ENCODE peak calls at places on chromosome 14, in seven cellular contexts. Z is cardiac muscle cell, M is endothelial cell of umbilical vein, R is cardiac fibroblast, V is lower lobe of right lung, L is neural progenitor cell, A is AG04449. N is an unnamed sample.

GRCh38 chr14:92470215-92470614 is 43.4 kb upstream of the RIN3 start:
- DNase-seq in Z (no peak), R (no peak), V (no peak), M (no peak), L (no peak), A (peak), N (no peak)

GRCh38 chr14:100604126-100604501 is 16.9 kb upstream of the BEGAIN start:
- DNase-seq in A (no peak), V (no peak), L (no peak), M (no peak), R (no peak), Z (no peak), N (no peak)

GRCh38 chr14:105023791-105024480 is 3.1 kb upstream of the CDCA4 start:
- DNase-seq in R (peak), L (no peak), M (no peak), V (no peak), Z (no peak), A (no peak), N (no peak)

GRCh38 chr14:73612339-73613045 is at the start of gene ACOT6:
- DNase-seq in A (no peak), M (peak), V (peak), L (peak), Z (peak), R (peak), N (peak)

GRCh38 chr14:50964683-50965390 is 20.6 kb upstream of the PYGL start:
- DNase-seq in Z (no peak), M (peak), V (no peak), R (peak), L (no peak), A (peak), N (no peak)

GRCh38 chr14:92973265-92973797 is 50.4 kb downstream of the CHGA start:
- DNase-seq in Z (peak), M (peak), R (peak), V (peak), A (no peak), L (peak), N (peak)

GRCh38 chr14:104689620-104690265 is 325 bp downstream of the INF2 start:
- DNase-seq in R (no peak), L (no peak), V (no peak), M (no peak), A (no peak), Z (peak), N (no peak)

GRCh38 chr14:29175706-29176105 is 409.1 kb downstream of the FOXG1 start:
- DNase-seq in R (no peak), L (no peak), V (no peak), Z (no peak), A (no peak), M (no peak), N (no peak)

GRCh38 chr14:78997811-78998210 is 827.6 kb downstream of the NRXN3 start:
- DNase-seq in R (peak), L (no peak), M (peak), A (peak), Z (peak), V (no peak), N (no peak)

GRCh38 chr14:86852530-86852929 is 1140.5 kb downstream of the GALC start:
- DNase-seq in L (no peak), A (peak), R (peak), M (no peak), V (no peak), Z (no peak), N (no peak)

GRCh38 chr14:42965512-42965911 is 1358.8 kb downstream of the LRFN5 start:
- DNase-seq in V (no peak), R (no peak), M (no peak), Z (no peak), L (peak), A (no peak), N (no peak)

GRCh38 chr14:54275997-54276396 is 120.8 kb upstream of the CDKN3 start:
- DNase-seq in L (no peak), M (no peak), A (no peak), R (no peak), Z (no peak), V (no peak), N (no peak)

GRCh38 chr14:54025661-54026060 is 69.0 kb upstream of the BMP4 start:
- DNase-seq in V (no peak), A (no peak), M (peak), Z (no peak), L (no peak), R (peak), N (peak)

GRCh38 chr14:73191441-73191840 is 45.9 kb upstream of the PAPLN start:
- DNase-seq in Z (no peak), L (no peak), V (no peak), R (no peak), A (no peak), M (no peak), N (no peak)

GRCh38 chr14:30243805-30244204 is 315.2 kb upstream of the G2E3 start:
- DNase-seq in L (no peak), M (no peak), V (no peak), Z (no peak), A (peak), R (peak), N (no peak)

GRCh38 chr14:49484180-49484579 is 102.0 kb downstream of the RPS29 start:
- DNase-seq in M (no peak), R (no peak), Z (no peak), L (no peak), V (no peak), A (no peak), N (no peak)

GRCh38 chr14:68074765-68075381 is 255.3 kb downstream of the RAD51B start:
- DNase-seq in V (no peak), M (no peak), Z (no peak), A (no peak), L (no peak), R (peak), N (peak)

GRCh38 chr14:81234268-81234667 is 13.5 kb upstream of the GTF2A1 start:
- DNase-seq in L (no peak), M (no peak), V (no peak), Z (peak), R (peak), A (no peak), N (no peak)

GRCh38 chr14:95295600-95296376 is 23.9 kb downstream of the CLMN start:
- DNase-seq in A (no peak), M (no peak), Z (no peak), L (no peak), R (no peak), V (no peak), N (no peak)

GRCh38 chr14:95294320-95294719 is 25.4 kb downstream of the CLMN start:
- DNase-seq in L (no peak), R (no peak), A (no peak), Z (no peak), V (no peak), M (no peak), N (no peak)

GRCh38 chr14:95293474-95293873 is 26.2 kb downstream of the CLMN start:
- DNase-seq in Z (no peak), L (no peak), A (no peak), V (no peak), R (no peak), M (no peak), N (no peak)

GRCh38 chr14:95296595-95297365 is 22.9 kb downstream of the CLMN start:
- DNase-seq in Z (no peak), L (no peak), A (no peak), M (no peak), V (no peak), R (no peak), N (no peak)

DNA sequence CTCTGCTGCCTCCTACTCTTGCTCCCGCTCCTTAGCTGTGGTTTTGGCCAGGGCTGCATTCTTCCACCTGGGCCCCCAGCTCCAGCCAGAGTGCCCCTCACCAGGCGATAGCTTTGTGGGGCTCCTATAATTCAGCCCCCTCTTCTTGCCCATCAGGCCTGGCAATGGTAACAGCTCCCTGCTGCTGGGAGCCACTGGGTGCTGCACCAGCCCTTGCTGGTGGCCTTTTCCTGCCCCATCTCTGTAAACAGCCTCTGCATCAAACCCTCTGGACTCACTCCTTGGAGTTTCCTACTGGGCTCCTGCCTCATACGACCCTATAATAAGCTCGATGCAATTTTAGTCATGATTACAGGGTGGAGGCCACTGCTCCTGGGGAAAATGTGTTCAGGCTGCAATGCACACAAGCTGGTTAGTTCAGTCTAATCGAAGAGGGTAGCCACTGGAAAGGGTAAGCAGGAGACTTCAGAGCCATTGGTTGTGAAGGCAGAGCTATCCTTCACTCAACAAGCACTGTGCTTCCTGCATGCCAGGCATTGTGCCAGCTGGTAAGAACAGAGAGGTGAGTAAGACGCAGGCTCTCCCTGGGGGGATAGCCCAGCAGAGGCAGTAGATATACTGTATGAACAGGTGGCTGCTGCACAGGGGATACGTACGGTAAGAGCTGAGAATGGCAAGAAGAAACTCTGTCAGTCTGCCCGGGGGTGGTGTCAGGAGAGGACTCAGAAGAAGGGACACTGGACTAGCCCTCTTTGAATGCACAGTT is 24.7 kb downstream of the CLMN start:
- DNase-seq in V (no peak), R (peak), M (peak), A (no peak), Z (no peak), L (no peak), N (no peak)
- TF ChIP-seq CTCF in V (no peak), R (no peak), M (no peak), A (no peak), Z (no peak), L (no peak), N (no peak)

GRCh38 chr14:55869397-55870049 is 248.7 kb upstream of the PELI2 start:
- DNase-seq in M (peak), V (no peak), Z (no peak), L (no peak), R (no peak), A (no peak), N (no peak)

GRCh38 chr14:55867726-55868125 is 250.5 kb upstream of the PELI2 start:
- DNase-seq in V (no peak), M (peak), L (no peak), A (no peak), R (no peak), Z (no peak), N (no peak)

DNA sequence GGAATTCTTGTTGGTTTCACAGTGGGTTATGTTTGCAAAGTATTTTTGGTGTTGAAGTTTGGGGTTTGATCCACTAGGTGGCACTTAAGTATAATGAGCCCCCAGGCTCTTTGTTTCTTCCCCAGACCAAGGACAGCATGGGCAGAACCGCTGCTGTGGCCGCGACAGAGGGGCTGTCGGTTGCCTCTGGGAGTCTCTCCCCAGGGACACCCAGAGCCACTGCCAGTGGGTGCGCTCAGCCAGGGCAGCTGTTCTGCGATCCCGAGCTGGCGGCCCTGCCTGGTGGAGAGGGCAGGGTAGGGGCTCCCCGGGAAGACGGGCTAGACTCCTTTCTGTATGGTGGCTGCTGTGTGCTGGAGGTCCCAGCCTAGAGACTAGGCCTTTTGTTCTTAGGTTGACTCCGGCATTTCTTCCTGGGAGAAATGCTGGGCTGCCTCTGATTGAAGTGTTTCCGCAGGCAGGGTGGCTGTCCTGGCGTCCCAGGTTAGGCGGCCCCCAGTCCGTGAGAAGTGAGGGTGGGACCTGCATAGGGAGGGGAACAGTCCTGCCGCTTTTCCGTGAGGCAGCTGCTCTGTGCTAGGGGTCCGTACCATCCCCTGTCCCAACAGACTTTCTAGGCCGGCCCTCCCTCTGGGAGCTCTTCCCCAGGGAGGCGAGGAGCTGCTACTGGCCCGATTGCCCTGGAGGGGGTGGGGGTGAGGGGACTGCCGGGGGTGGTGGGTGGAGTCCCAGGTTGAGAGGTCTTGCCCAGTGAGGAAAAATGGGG is 253.1 kb upstream of the PELI2 start:
- DNase-seq in Z (no peak), R (no peak), A (no peak), L (peak), V (no peak), M (no peak), N (peak)
- TF ChIP-seq CTCF in Z (no peak), R (peak), A (no peak), L (peak), V (no peak), M (peak), N (peak)

DNA sequence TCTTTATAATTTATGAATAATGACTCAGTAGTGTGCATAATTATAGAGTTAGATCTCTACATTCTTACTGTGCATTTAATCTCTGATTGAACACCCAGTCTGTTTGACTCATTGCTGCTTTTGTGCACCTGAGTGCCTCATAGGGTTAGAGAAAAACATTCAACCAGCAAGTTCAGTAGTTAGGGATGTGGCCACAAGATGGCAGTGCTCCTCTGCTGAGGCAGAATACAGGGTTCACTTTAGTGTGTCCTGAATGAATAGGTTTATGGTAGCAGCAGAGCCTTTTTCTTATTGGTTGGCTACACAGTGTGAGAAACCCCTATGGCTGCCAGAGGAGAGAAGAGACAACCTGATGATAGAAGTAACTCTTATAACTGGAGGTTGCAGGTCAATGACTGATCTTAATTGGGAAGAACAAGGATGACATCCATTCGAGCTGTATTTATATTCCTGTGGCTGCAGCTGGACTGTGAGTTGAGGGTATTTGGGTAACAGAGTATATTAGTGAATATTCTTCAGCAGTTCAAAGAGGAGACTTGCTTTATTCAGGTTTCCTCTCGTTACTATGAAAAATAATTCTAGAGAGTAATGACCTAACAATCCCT is 194.9 kb upstream of the OR4E1 start:
- DNase-seq in V (no peak), A (no peak), Z (peak), M (peak), R (peak), L (peak), N (peak)
- TF ChIP-seq CTCF in V (peak), A (peak), Z (peak), M (peak), R (peak), L (peak), N (peak)

DNA sequence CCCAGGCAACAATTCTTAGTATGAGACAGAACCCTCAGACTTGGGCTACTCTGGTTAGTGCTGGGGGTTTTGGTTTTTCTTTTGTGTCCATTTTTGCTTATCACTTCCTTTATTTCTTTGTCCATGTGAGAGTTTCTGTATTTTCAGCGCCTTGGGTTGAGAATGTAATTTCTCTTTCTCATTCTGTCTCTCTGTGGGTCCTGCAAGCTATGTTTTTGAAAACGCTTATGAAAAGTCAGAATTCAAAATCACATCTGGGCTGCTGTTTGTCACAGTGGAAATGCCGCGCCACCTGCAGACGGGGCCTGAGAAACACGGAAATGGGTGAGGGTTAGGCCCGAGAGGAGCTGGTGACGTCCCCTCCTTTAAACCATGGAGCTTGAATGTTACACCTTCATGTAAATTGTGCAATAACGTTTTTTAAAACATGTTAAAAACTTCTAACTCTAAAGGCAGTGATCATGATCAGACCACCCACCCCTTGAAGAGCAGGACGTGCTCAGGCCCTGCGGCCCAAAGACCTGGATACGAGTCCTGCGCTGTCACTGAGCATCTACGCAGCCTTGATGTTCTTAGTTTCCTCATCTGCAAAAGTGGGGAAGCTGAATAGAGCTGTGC is 26.1 kb downstream of the JDP2 start:
- DNase-seq in L (peak), Z (no peak), M (no peak), A (no peak), V (no peak), R (no peak), N (peak)
- TF ChIP-seq CTCF in L (peak), Z (no peak), M (no peak), A (no peak), V (no peak), R (no peak), N (no peak)

GRCh38 chr14:34501997-34502396 is 37.5 kb downstream of the EAPP start:
- DNase-seq in R (peak), V (no peak), L (no peak), A (no peak), M (peak), Z (no peak), N (no peak)

GRCh38 chr14:34496007-34496678 is 34.1 kb upstream of the SPTSSA start:
- DNase-seq in V (no peak), R (peak), Z (no peak), L (no peak), A (no peak), M (no peak), N (no peak)

GRCh38 chr14:34496679-34497513 is 34.9 kb upstream of the SPTSSA start:
- DNase-seq in A (peak), R (peak), L (peak), Z (no peak), V (peak), M (peak), N (peak)

GRCh38 chr14:34501004-34501580 is 38.4 kb downstream of the EAPP start:
- DNase-seq in L (no peak), V (no peak), A (no peak), R (no peak), M (no peak), Z (no peak), N (no peak)

DNA sequence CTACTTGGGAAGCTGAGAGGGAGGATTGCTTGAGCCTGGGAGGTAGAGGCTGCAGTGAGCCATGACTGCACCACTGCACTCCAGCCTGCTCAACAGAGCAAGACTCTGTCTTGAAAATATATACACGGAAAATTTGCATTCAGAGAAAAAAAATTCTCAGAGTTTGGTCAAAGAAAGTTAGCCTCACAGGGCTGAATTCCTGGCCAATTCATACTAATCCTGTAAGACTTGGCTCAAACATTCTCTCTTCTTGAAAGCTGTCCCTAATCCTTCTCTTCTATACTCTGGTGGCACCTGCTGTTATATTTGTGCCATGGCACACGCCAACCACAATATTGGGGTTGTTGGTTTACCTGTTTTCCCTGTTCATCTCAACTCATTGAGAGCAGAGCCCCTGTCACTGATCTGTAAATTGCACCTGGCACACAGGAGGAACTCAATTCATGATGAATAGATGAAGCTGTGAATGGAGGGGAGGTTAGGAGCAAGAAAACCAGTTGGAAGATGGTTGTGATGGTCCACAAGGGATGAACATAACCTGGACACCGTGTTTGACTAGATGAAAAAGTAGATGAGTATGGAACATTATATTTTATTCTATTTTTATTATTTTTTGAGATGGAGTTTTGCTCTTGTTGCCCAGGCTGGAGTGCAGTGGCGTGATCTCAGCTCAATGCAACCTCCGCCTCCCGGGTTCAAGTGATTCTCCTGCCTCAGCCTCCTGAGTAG is 36.8 kb upstream of the SPTSSA start:
- DNase-seq in V (no peak), Z (peak), A (no peak), M (peak), L (peak), R (peak), N (no peak)
- TF ChIP-seq CTCF in V (peak), Z (peak), A (no peak), M (no peak), L (peak), R (peak), N (peak)

GRCh38 chr14:69096766-69097475 is 56.0 kb downstream of the DCAF5 start:
- DNase-seq in A (no peak), M (peak), L (no peak), Z (no peak), V (no peak), R (no peak), N (no peak)
- TF ChIP-seq CTCF in A (no peak), M (no peak), L (no peak), Z (no peak), V (no peak), R (no peak), N (no peak)

DNA sequence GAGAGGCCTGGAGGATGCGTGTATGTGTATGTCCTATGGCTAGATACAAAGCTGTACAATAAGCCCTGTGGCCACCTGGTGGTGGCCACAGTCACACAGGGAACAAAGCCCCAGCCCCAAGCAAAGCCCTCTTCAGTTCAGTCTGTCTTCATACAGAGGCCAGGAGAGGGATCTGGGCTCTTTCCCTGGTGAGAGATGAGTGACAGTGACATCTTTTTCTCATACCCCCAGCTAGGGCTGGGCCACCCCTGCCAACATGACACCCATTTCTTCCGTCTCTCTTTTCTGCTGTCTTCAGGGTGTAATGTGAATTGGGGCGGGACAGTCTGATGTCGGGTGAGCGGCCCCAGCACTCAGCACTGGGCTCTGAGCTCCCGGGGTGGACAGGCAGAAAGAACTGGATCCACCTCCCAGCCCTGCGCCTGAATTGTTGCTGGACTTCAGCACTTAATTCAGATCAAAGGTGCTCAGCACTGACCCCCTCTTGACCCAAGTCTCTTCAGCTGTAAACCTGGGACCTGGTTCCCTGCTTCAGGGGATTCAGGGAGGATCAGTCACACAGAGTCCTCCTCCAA is 59.8 kb downstream of the SERPINA3 start:
- DNase-seq in A (no peak), V (no peak), R (peak), M (no peak), L (peak), Z (peak), N (no peak)
- TF ChIP-seq CTCF in A (no peak), V (peak), R (peak), M (no peak), L (peak), Z (peak), N (no peak)

GRCh38 chr14:64708148-64709004 is 4.2 kb downstream of the PLEKHG3 start:
- DNase-seq in Z (peak), L (peak), M (no peak), A (no peak), V (peak), R (no peak), N (peak)
- TF ChIP-seq CTCF in Z (no peak), L (no peak), M (no peak), A (no peak), V (no peak), R (no peak), N (no peak)

N was measured in WTC11.